ENCODE peak calls at places on chromosomes 6 and 20, in eight cellular contexts. Q is K562, L is HCT116, T is stomach, C is H1, H is esophagus muscularis mucosa, N is GM23338, F is sigmoid colon. D is an unnamed sample.

GRCh38 chr20:33947709-33948295 is 45.9 kb upstream of the RALY start:
- DNase-seq in Q (peak), L (peak), C (peak), H (no peak), T (no peak), F (no peak), N (peak), D (peak)

GRCh38 chr6:77038801-77039200 is 424.5 kb downstream of the HTR1B start:
- DNase-seq in N (no peak), T (no peak), F (no peak), L (no peak), C (no peak), Q (no peak), H (no peak), D (no peak)

GRCh38 chr6:69026715-69027114 is 391.6 kb downstream of the ADGRB3 start:
- DNase-seq in F (no peak), H (no peak), C (no peak), L (no peak), T (no peak), N (no peak), Q (no peak), D (no peak)

GRCh38 chr20:45946149-45946970 is 11.9 kb downstream of the PCIF1 start:
- DNase-seq in T (peak), H (peak), F (peak), C (no peak), Q (no peak), L (no peak), N (no peak), D (no peak)

GRCh38 chr20:36579996-36580545 is 6.7 kb downstream of the TGIF2 start:
- DNase-seq in C (no peak), H (no peak), N (no peak), Q (peak), T (no peak), L (no peak), F (no peak), D (no peak)

GRCh38 chr20:61524956-61525666 is 273.1 kb downstream of the CDH4 start:
- DNase-seq in L (no peak), Q (peak), T (no peak), C (no peak), N (no peak), H (no peak), F (no peak), D (no peak)

GRCh38 chr6:161838306-161839035 is 564.6 kb upstream of the AGPAT4 start:
- DNase-seq in L (no peak), N (peak), C (peak), F (no peak), H (peak), Q (no peak), T (peak), D (no peak)

GRCh38 chr20:54188132-54188835 is 14.5 kb upstream of the CYP24A1 start:
- DNase-seq in L (no peak), F (no peak), N (no peak), H (no peak), C (no peak), T (no peak), Q (no peak), D (no peak)

GRCh38 chr6:125821825-125822281 is 31.1 kb downstream of the NCOA7 start:
- DNase-seq in C (no peak), T (no peak), H (no peak), F (no peak), Q (no peak), L (no peak), N (no peak), D (no peak)

GRCh38 chr6:53797304-53797703 is 2.5 kb downstream of the LRRC1 start:
- DNase-seq in Q (no peak), C (no peak), H (no peak), T (no peak), F (no peak), L (no peak), N (no peak), D (no peak)

GRCh38 chr6:79724816-79725215 is 93.7 kb downstream of the SH3BGRL2 start:
- DNase-seq in L (no peak), Q (no peak), N (no peak), H (no peak), F (no peak), C (no peak), T (no peak), D (no peak)

GRCh38 chr6:117545161-117545595 is 57.1 kb downstream of the GOPC start:
- DNase-seq in C (no peak), Q (no peak), N (no peak), L (no peak), T (no peak), H (no peak), F (no peak), D (no peak)

GRCh38 chr20:35296101-35296554 is 3.9 kb upstream of the FAM83C start:
- DNase-seq in T (no peak), Q (no peak), F (no peak), C (no peak), N (peak), L (no peak), H (no peak), D (no peak)

GRCh38 chr6:43522547-43523263 is 5.8 kb downstream of the POLR1C start:
- DNase-seq in T (no peak), L (no peak), C (no peak), Q (no peak), N (no peak), F (no peak), H (no peak), D (no peak)

GRCh38 chr6:44856495-44856878 is 469.0 kb downstream of the CDC5L start:
- DNase-seq in F (no peak), T (no peak), L (no peak), N (no peak), H (no peak), Q (no peak), C (no peak), D (no peak)

GRCh38 chr6:107411161-107411560 is 48.2 kb downstream of the PDSS2 start:
- DNase-seq in Q (no peak), H (no peak), T (no peak), F (no peak), N (no peak), C (no peak), L (no peak), D (no peak)

GRCh38 chr6:55543633-55544309 is 35.2 kb downstream of the HMGCLL1 start:
- DNase-seq in H (no peak), C (no peak), L (no peak), F (no peak), Q (no peak), T (no peak), N (peak), D (no peak)

GRCh38 chr20:64082821-64083379 is 1.3 kb downstream of the LKAAEAR1 start:
- DNase-seq in N (no peak), T (no peak), H (no peak), F (no peak), C (no peak), L (no peak), Q (no peak), D (no peak)

GRCh38 chr6:53847796-53848314 is 53.0 kb downstream of the LRRC1 start:
- DNase-seq in L (no peak), H (no peak), Q (no peak), C (no peak), T (no peak), N (no peak), F (no peak), D (no peak)

GRCh38 chr20:35618372-35619131 is 2.9 kb downstream of the SPAG4 start:
- DNase-seq in N (peak), Q (no peak), F (peak), C (no peak), L (no peak), H (no peak), T (no peak), D (no peak)

GRCh38 chr6:6005467-6006427 is 978 bp downstream of the NRN1 start:
- DNase-seq in L (no peak), C (no peak), T (no peak), F (no peak), Q (no peak), N (peak), H (no peak), D (no peak)

GRCh38 chr20:44247676-44248419 is 740 bp downstream of the GDAP1L1 start:
- DNase-seq in N (peak), T (no peak), H (no peak), C (peak), L (no peak), Q (peak), F (no peak), D (no peak)

GRCh38 chr20:42441196-42441861 is 748.4 kb downstream of the PTPRT start:
- DNase-seq in T (no peak), H (no peak), L (no peak), C (no peak), F (no peak), Q (no peak), N (no peak), D (no peak)

GRCh38 chr20:35893942-35894341 is 60.4 kb downstream of the SCAND1 start:
- DNase-seq in F (no peak), Q (no peak), L (no peak), H (no peak), N (no peak), T (no peak), C (no peak), D (no peak)

GRCh38 chr6:142695016-142695415 is 250.0 kb downstream of the HIVEP2 start:
- DNase-seq in H (peak), L (no peak), T (no peak), F (no peak), N (no peak), C (no peak), Q (no peak), D (no peak)

GRCh38 chr6:21299216-21299615 is 294.3 kb upstream of the SOX4 start:
- DNase-seq in L (no peak), F (no peak), N (no peak), Q (no peak), T (no peak), C (no peak), H (no peak), D (no peak)

GRCh38 chr6:37168809-37169457 is 1.0 kb upstream of the PIM1 start:
- DNase-seq in L (no peak), Q (peak), F (no peak), C (no peak), T (no peak), N (peak), H (no peak), D (no peak)

GRCh38 chr6:149209879-149210278 is 107.6 kb upstream of the TAB2 start:
- DNase-seq in Q (no peak), T (no peak), C (no peak), N (no peak), H (no peak), L (no peak), F (no peak), D (no peak)

GRCh38 chr6:44133003-44133931 is 5.9 kb downstream of the TMEM63B start:
- DNase-seq in F (peak), N (peak), Q (peak), L (peak), C (no peak), T (peak), H (no peak), D (peak)

GRCh38 chr6:159487636-159488035 is 205.4 kb downstream of the SOD2 start:
- DNase-seq in C (no peak), H (no peak), L (no peak), N (no peak), F (no peak), T (no peak), Q (no peak), D (no peak)

GRCh38 chr20:41078329-41078728 is 49.7 kb downstream of the TOP1 start:
- DNase-seq in N (peak), C (no peak), Q (no peak), F (no peak), T (no peak), L (no peak), H (no peak), D (no peak)

GRCh38 chr6:2259002-2259494 is 13.6 kb upstream of the GMDS start:
- DNase-seq in H (peak), Q (no peak), F (no peak), C (no peak), L (no peak), T (peak), N (no peak), D (no peak)
- TF ChIP-seq POLR2AphosphoS5 in H (no peak), Q (no peak), F (no peak), C (no peak), L (no peak), T (peak), N (no peak), D (no peak)

GRCh38 chr6:1503811-1504210 is 105.9 kb upstream of the FOXC1 start:
- DNase-seq in T (no peak), L (no peak), F (no peak), N (no peak), C (no peak), Q (no peak), H (no peak), D (no peak)
- H3K4me3 ChIP-seq in T (no peak), L (no peak), F (no peak), N (no peak), C (no peak), Q (no peak), H (no peak), D (no peak)

GRCh38 chr20:32195581-32195980 is 12.0 kb downstream of the PLAGL2 start:
- DNase-seq in T (peak), N (no peak), Q (no peak), C (no peak), L (no peak), H (no peak), F (no peak), D (no peak)
- TF ChIP-seq POLR2AphosphoS5 in T (peak), N (no peak), Q (no peak), C (no peak), L (no peak), H (no peak), F (no peak), D (no peak)

GRCh38 chr6:26305097-26305841 is 59.7 kb upstream of the BTN3A2 start:
- DNase-seq in L (peak), N (peak), F (peak), H (no peak), Q (peak), T (peak), C (no peak), D (no peak)
- H3K4me3 ChIP-seq in L (peak), N (peak), F (peak), H (peak), Q (peak), T (peak), C (peak), D (peak)

DNA sequence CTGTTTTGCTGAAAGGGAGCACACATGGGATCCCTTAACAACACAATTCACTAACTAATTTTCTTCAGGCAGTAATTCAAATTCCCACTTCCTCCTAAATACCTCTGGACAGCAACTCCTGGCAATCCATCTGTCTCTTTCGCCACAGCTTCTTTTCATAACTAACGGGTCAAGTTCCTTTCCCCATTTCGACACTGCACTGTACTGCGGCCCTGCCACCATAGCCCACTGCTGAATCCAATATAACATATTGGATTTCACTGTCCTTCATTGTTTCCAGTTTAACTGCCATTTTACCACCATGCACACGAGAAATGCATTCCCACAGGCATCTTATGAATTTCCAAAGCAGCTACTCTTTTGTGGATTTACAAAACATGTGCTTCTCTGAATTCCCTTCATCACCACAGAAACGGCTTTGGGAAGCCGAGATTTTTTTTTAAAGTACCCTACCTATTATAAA is 1.4 kb downstream of the NUDT3 start:
- DNase-seq in Q (no peak), L (no peak), N (peak), H (no peak), C (no peak), T (no peak), F (peak), D (no peak)
- TF ChIP-seq POLR2AphosphoS5 in Q (no peak), L (no peak), N (no peak), H (peak), C (no peak), T (no peak), F (peak), D (no peak)

GRCh38 chr6:31836036-31836675 is 8.6 kb downstream of the HSPA1B start:
- DNase-seq in Q (peak), L (no peak), F (no peak), H (no peak), C (no peak), N (no peak), T (no peak), D (no peak)

GRCh38 chr6:31838968-31839367 is 11.4 kb downstream of the HSPA1B start:
- DNase-seq in Q (no peak), T (no peak), F (no peak), C (no peak), L (no peak), N (no peak), H (no peak), D (no peak)

GRCh38 chr6:31834704-31835375 is 7.3 kb downstream of the HSPA1B start:
- DNase-seq in N (peak), C (no peak), Q (peak), H (peak), F (peak), T (peak), L (peak), D (no peak)

GRCh38 chr6:31836676-31837611 is 9.4 kb downstream of the HSPA1B start:
- DNase-seq in F (no peak), T (no peak), H (no peak), C (no peak), N (no peak), Q (peak), L (no peak), D (no peak)

GRCh38 chr6:31837612-31838553 is 10.3 kb downstream of the HSPA1B start:
- DNase-seq in L (no peak), N (no peak), T (no peak), F (no peak), Q (peak), H (no peak), C (no peak), D (no peak)
- H3K4me3 ChIP-seq in L (peak), N (peak), T (peak), F (no peak), Q (peak), H (no peak), C (peak), D (peak)

GRCh38 chr6:1608222-1608975 is 1.3 kb upstream of the FOXC1 start:
- DNase-seq in L (no peak), F (no peak), H (no peak), N (peak), Q (no peak), T (no peak), C (no peak), D (no peak)
- TF ChIP-seq POLR2AphosphoS5 in L (no peak), F (peak), H (peak), N (no peak), Q (no peak), T (no peak), C (no peak), D (no peak)

GRCh38 chr6:15296249-15296648 is 50.4 kb downstream of the JARID2 start:
- DNase-seq in Q (no peak), N (no peak), C (no peak), L (no peak), F (no peak), H (no peak), T (no peak), D (no peak)

GRCh38 chr6:15296735-15297134 is 50.9 kb downstream of the JARID2 start:
- DNase-seq in N (no peak), H (no peak), C (no peak), Q (no peak), L (no peak), F (no peak), T (no peak), D (no peak)

GRCh38 chr6:15299430-15300131 is 53.7 kb downstream of the JARID2 start:
- DNase-seq in L (no peak), C (no peak), Q (peak), T (peak), N (no peak), H (no peak), F (peak), D (no peak)

GRCh38 chr6:15301179-15302006 is 55.5 kb downstream of the JARID2 start:
- DNase-seq in H (no peak), Q (no peak), L (no peak), C (no peak), N (no peak), T (no peak), F (no peak), D (no peak)

DNA sequence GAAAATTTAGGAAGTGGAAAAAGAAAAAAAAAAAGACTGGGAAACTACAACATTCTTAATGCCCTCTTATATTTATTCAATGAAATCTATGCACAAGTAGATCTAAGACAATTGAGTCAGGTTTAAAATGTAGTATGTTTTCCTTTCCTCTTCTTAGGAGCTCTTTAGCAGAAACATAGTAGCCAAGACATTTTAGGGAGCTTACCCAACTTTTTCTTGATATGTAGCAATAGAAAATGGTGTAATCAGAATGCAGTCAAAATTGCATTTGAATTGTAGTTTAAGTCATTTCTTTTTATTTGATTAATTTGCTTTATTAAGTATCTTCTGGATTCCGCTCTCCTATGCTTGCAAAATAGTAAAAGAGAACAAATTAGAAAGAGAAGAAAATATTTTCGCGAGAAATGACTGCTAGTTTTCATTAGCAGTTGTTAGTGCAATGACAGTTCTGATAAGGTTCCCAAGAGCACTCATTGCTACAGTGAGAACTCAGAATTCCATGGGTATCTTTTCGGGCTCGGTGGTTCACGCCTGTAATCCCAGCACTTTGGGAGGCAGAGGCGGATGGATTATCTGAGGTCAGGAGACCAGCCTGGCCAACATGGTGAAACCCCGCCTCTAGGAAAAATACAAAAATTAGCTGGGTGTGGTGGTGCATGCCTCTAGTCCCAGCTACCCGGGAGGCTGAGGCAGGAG is 52.2 kb downstream of the JARID2 start:
- DNase-seq in N (no peak), C (no peak), L (no peak), H (no peak), F (no peak), T (no peak), Q (no peak), D (no peak)
- H3K4me3 ChIP-seq in N (no peak), C (no peak), L (no peak), H (no peak), F (no peak), T (no peak), Q (no peak), D (no peak)

GRCh38 chr6:166624275-166624674 is 2.8 kb downstream of the RPS6KA2 start:
- DNase-seq in N (no peak), T (no peak), C (no peak), H (no peak), L (no peak), Q (no peak), F (peak), D (no peak)
- TF ChIP-seq POLR2AphosphoS5 in N (no peak), T (peak), C (no peak), H (peak), L (no peak), Q (no peak), F (peak), D (no peak)

D was measured in SK-N-MC.